ENCODE peak calls at places on chromosome 14, in eight cellular contexts. One of them, this sample, is unnamed.

GRCh38 chr14:81275995-81276698 is 55.4 kb upstream of the GTF2A1 start:
- DNase-seq in stomach: no peak
- DNase-seq in IMR-90: no peak
- DNase-seq in breast epithelium: no peak
- DNase-seq in K562: no peak
- DNase-seq in HepG2: no peak
- DNase-seq in ovary: no peak
- DNase-seq in suprapubic skin: no peak
- DNase-seq in this sample: no peak

GRCh38 chr14:99663716-99664635 is 19.0 kb downstream of the HHIPL1 start:
- DNase-seq in K562: no peak
- DNase-seq in stomach: no peak
- DNase-seq in ovary: no peak
- DNase-seq in breast epithelium: no peak
- DNase-seq in suprapubic skin: no peak
- DNase-seq in HepG2: no peak
- DNase-seq in IMR-90: no peak
- DNase-seq in this sample: no peak

GRCh38 chr14:67426983-67427601 is 15.1 kb upstream of the PLEK2 start:
- DNase-seq in stomach: peak; percentile 82
- DNase-seq in ovary: peak; percentile 74
- DNase-seq in suprapubic skin: no peak
- DNase-seq in HepG2: peak; percentile 76
- DNase-seq in IMR-90: peak; percentile 76
- DNase-seq in breast epithelium: peak; percentile 57
- DNase-seq in K562: peak; percentile 76
- DNase-seq in this sample: peak; percentile 73

GRCh38 chr14:29273513-29273912 is 506.9 kb downstream of the FOXG1 start:
- DNase-seq in K562: no peak
- DNase-seq in suprapubic skin: no peak
- DNase-seq in IMR-90: no peak
- DNase-seq in stomach: no peak
- DNase-seq in breast epithelium: no peak
- DNase-seq in HepG2: no peak
- DNase-seq in ovary: no peak
- DNase-seq in this sample: no peak

GRCh38 chr14:94663965-94664704 is 51.9 kb downstream of the SERPINA3 start:
- DNase-seq in ovary: no peak
- DNase-seq in suprapubic skin: no peak
- DNase-seq in breast epithelium: no peak
- DNase-seq in HepG2: no peak
- DNase-seq in IMR-90: no peak
- DNase-seq in K562: no peak
- DNase-seq in stomach: no peak
- DNase-seq in this sample: no peak

GRCh38 chr14:24241829-24242443 is 487 bp downstream of the TINF2 start:
- DNase-seq in IMR-90: peak; percentile 89
- DNase-seq in K562: peak; percentile 92
- DNase-seq in ovary: peak; percentile 93
- DNase-seq in stomach: peak; percentile 94
- DNase-seq in suprapubic skin: peak; percentile 96
- DNase-seq in breast epithelium: no peak
- DNase-seq in HepG2: peak; percentile 97
- DNase-seq in this sample: peak; percentile 96

GRCh38 chr14:95446470-95446869 is 70.0 kb downstream of the SYNE3 start:
- DNase-seq in ovary: no peak
- DNase-seq in IMR-90: no peak
- DNase-seq in stomach: no peak
- DNase-seq in HepG2: no peak
- DNase-seq in breast epithelium: no peak
- DNase-seq in K562: no peak
- DNase-seq in suprapubic skin: no peak
- DNase-seq in this sample: no peak

GRCh38 chr14:50726372-50727107 is 58.4 kb upstream of the SAV1 start:
- DNase-seq in suprapubic skin: no peak
- DNase-seq in K562: no peak
- DNase-seq in stomach: no peak
- DNase-seq in IMR-90: peak; percentile 89
- DNase-seq in breast epithelium: no peak
- DNase-seq in ovary: no peak
- DNase-seq in HepG2: no peak
- DNase-seq in this sample: no peak

GRCh38 chr14:89299587-89299986 is 117.4 kb downstream of the FOXN3 start:
- DNase-seq in IMR-90: no peak
- DNase-seq in breast epithelium: no peak
- DNase-seq in stomach: no peak
- DNase-seq in HepG2: no peak
- DNase-seq in K562: no peak
- DNase-seq in ovary: no peak
- DNase-seq in suprapubic skin: peak; percentile 28
- DNase-seq in this sample: no peak

GRCh38 chr14:72662213-72662612 is 231.7 kb downstream of the DPF3 start:
- DNase-seq in breast epithelium: no peak
- DNase-seq in suprapubic skin: no peak
- DNase-seq in stomach: no peak
- DNase-seq in K562: no peak
- DNase-seq in IMR-90: no peak
- DNase-seq in HepG2: no peak
- DNase-seq in ovary: no peak
- DNase-seq in this sample: no peak

GRCh38 chr14:94392510-94392935 is 4.1 kb upstream of the SERPINA1 start:
- DNase-seq in ovary: no peak
- DNase-seq in breast epithelium: no peak
- DNase-seq in suprapubic skin: no peak
- DNase-seq in stomach: no peak
- DNase-seq in IMR-90: peak; percentile 65
- DNase-seq in HepG2: peak; percentile 59
- DNase-seq in K562: no peak
- DNase-seq in this sample: peak; percentile 79

GRCh38 chr14:80393766-80394165 is 182.5 kb upstream of the DIO2 start:
- DNase-seq in HepG2: no peak
- DNase-seq in ovary: no peak
- DNase-seq in breast epithelium: no peak
- DNase-seq in K562: no peak
- DNase-seq in suprapubic skin: no peak
- DNase-seq in stomach: no peak
- DNase-seq in IMR-90: peak; percentile 8
- DNase-seq in this sample: no peak

GRCh38 chr14:63852271-63852816 is 460 bp upstream of the SYNE2 start:
- DNase-seq in IMR-90: peak; percentile 20
- DNase-seq in K562: no peak
- DNase-seq in stomach: no peak
- DNase-seq in ovary: no peak
- DNase-seq in breast epithelium: no peak
- DNase-seq in suprapubic skin: no peak
- DNase-seq in HepG2: no peak
- DNase-seq in this sample: no peak

GRCh38 chr14:98766818-98767217 is 505.2 kb downstream of the BCL11B start:
- DNase-seq in HepG2: no peak
- DNase-seq in ovary: no peak
- DNase-seq in suprapubic skin: no peak
- DNase-seq in breast epithelium: no peak
- DNase-seq in IMR-90: no peak
- DNase-seq in K562: no peak
- DNase-seq in stomach: no peak
- DNase-seq in this sample: no peak

GRCh38 chr14:97380539-97380941 is 583.4 kb downstream of the VRK1 start:
- DNase-seq in breast epithelium: no peak
- DNase-seq in suprapubic skin: no peak
- DNase-seq in HepG2: no peak
- DNase-seq in stomach: no peak
- DNase-seq in IMR-90: no peak
- DNase-seq in K562: no peak
- DNase-seq in ovary: no peak
- DNase-seq in this sample: no peak

GRCh38 chr14:93228550-93228949 is 21.5 kb downstream of the UBR7 start:
- DNase-seq in stomach: no peak
- DNase-seq in ovary: no peak
- DNase-seq in HepG2: no peak
- DNase-seq in breast epithelium: no peak
- DNase-seq in K562: no peak
- DNase-seq in IMR-90: no peak
- DNase-seq in suprapubic skin: no peak
- DNase-seq in this sample: no peak

GRCh38 chr14:50383618-50384225 is 13.0 kb downstream of the CDKL1 start:
- DNase-seq in IMR-90: no peak
- DNase-seq in ovary: no peak
- DNase-seq in HepG2: no peak
- DNase-seq in breast epithelium: no peak
- DNase-seq in suprapubic skin: no peak
- DNase-seq in stomach: no peak
- DNase-seq in K562: no peak
- DNase-seq in this sample: no peak

GRCh38 chr14:77554816-77555599 is 56.4 kb upstream of the ISM2 start:
- DNase-seq in stomach: no peak
- DNase-seq in K562: no peak
- DNase-seq in suprapubic skin: no peak
- DNase-seq in IMR-90: no peak
- DNase-seq in ovary: no peak
- DNase-seq in breast epithelium: no peak
- DNase-seq in HepG2: no peak
- DNase-seq in this sample: no peak

GRCh38 chr14:85483037-85483436 is 46.9 kb upstream of the FLRT2 start:
- DNase-seq in breast epithelium: no peak
- DNase-seq in suprapubic skin: no peak
- DNase-seq in ovary: no peak
- DNase-seq in IMR-90: no peak
- DNase-seq in stomach: no peak
- DNase-seq in HepG2: peak; percentile 9
- DNase-seq in K562: no peak
- DNase-seq in this sample: no peak

DNA sequence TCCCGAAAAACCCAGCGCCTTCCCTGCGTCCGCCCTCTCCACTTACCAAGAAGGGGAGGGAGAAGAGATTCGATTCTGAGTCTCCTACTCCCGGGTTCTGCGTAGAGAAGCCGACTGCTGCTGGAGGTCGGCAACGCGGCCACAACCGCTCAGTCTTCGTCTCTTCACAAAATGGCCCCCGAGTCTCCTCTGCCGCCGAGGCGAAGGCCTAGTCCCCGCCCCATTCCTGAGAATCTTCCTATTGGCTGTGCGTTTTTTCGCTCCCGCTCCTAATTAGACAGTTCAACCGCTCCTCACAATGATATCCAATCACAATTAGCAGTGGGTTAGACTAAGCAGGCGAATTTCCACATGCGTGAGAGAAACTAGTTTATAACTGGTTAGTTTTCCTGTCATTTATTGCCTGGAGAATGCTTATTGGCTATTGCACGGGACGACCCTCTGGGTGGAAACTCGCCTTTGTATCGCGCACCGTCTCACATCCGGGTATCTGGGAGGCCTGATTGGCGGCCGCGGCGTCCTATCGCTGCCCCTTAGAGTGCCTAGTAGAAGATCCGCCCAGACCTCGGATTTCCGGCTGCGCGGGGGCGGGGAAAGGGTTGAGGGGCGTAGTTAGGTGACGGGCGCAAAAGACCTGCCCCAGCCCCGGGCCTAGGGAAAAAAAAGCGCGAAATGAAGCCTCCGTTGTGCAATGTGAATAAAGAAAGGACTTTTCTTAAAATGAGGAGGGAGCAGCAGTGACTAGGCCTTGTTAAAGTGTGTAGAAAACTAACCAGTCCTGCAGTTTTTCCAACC is at the start of gene HNRNPC:
- DNase-seq in HepG2: peak; percentile 100
- DNase-seq in K562: peak; percentile 97
- DNase-seq in IMR-90: peak; percentile 100
- DNase-seq in ovary: peak; percentile 100
- DNase-seq in breast epithelium: peak; percentile 100
- DNase-seq in suprapubic skin: peak; percentile 100
- DNase-seq in stomach: peak; percentile 100
- DNase-seq in this sample: peak; percentile 100
- TF ChIP-seq POLR2A in HepG2: peak; percentile 99
- TF ChIP-seq POLR2A in K562: peak; percentile 98
- TF ChIP-seq POLR2A in IMR-90: peak; percentile 99
- TF ChIP-seq POLR2A in ovary: peak; percentile 98
- TF ChIP-seq POLR2A in breast epithelium: peak; percentile 99
- TF ChIP-seq POLR2A in suprapubic skin: peak; percentile 99
- TF ChIP-seq POLR2A in stomach: no peak
- TF ChIP-seq POLR2A in this sample: peak; percentile 97

DNA sequence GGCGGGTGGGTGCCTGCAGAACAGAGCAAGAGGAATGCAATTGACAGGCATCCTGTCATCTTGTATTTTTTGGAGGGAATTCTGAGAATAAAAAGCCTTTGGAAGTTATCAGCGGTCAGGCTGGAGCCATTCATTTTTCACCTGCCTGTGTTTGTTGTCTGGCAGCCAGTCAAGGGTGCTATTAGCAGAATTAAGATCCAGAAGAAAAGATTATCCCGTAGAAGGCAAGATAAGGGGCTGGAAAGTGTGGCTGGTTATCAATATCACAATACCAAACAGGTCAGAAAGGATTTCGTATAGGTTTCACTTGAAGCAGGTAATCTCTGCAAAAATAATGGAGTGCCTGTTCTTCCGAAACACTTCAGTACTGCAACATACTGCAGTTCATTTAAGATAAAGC is 171.3 kb upstream of the CDKN3 start:
- DNase-seq in K562: no peak
- DNase-seq in breast epithelium: no peak
- DNase-seq in IMR-90: no peak
- DNase-seq in HepG2: no peak
- DNase-seq in ovary: no peak
- DNase-seq in suprapubic skin: no peak
- DNase-seq in stomach: peak; percentile 76
- DNase-seq in this sample: no peak
- TF ChIP-seq POLR2A in K562: no peak
- TF ChIP-seq POLR2A in breast epithelium: no peak
- TF ChIP-seq POLR2A in IMR-90: no peak
- TF ChIP-seq POLR2A in HepG2: no peak
- TF ChIP-seq POLR2A in ovary: no peak
- TF ChIP-seq POLR2A in suprapubic skin: no peak
- TF ChIP-seq POLR2A in stomach: no peak
- TF ChIP-seq POLR2A in this sample: no peak

GRCh38 chr14:52342849-52343606 is 28.9 kb downstream of the PTGER2 start:
- DNase-seq in suprapubic skin: no peak
- DNase-seq in IMR-90: peak; percentile 28
- DNase-seq in HepG2: no peak
- DNase-seq in K562: no peak
- DNase-seq in ovary: no peak
- DNase-seq in breast epithelium: no peak
- DNase-seq in stomach: no peak
- DNase-seq in this sample: no peak
- TF ChIP-seq POLR2A in suprapubic skin: no peak
- TF ChIP-seq POLR2A in IMR-90: no peak
- TF ChIP-seq POLR2A in HepG2: no peak
- TF ChIP-seq POLR2A in K562: no peak
- TF ChIP-seq POLR2A in ovary: no peak
- TF ChIP-seq POLR2A in breast epithelium: no peak
- TF ChIP-seq POLR2A in stomach: no peak
- TF ChIP-seq POLR2A in this sample: no peak

GRCh38 chr14:104991896-104992230 is 6.3 kb downstream of the CLBA1 start:
- DNase-seq in K562: no peak
- DNase-seq in stomach: no peak
- DNase-seq in suprapubic skin: no peak
- DNase-seq in IMR-90: no peak
- DNase-seq in ovary: no peak
- DNase-seq in HepG2: no peak
- DNase-seq in breast epithelium: no peak
- DNase-seq in this sample: no peak
- TF ChIP-seq POLR2A in K562: no peak
- TF ChIP-seq POLR2A in stomach: no peak
- TF ChIP-seq POLR2A in suprapubic skin: no peak
- TF ChIP-seq POLR2A in IMR-90: no peak
- TF ChIP-seq POLR2A in ovary: no peak
- TF ChIP-seq POLR2A in HepG2: no peak
- TF ChIP-seq POLR2A in breast epithelium: no peak
- TF ChIP-seq POLR2A in this sample: no peak